ENCODE peak calls at places on chromosomes 16 and 17, in seven cellular contexts. W is mucosa of descending colon; Y is NCI-H2029 treated with DMSO at 0.1 percent for 48 hours; S is H9; B is DMS 273 treated with DMSO at 0.1 percent for 48 hours; G is stimulated activated naive CD4-positive, alpha-beta T cell; F is GM03348. U is an unnamed sample.

GRCh38 chr16:75305364-75306101 is 54.1 kb upstream of the BCAR1 start:
- DNase-seq in W (peak; percentile 87), Y (peak; percentile 8), S (no peak), B (no peak), G (no peak), F (peak; percentile 88), U (no peak)

GRCh38 chr17:39867891-39868553 is at the start of gene ZPBP2:
- DNase-seq in W (no peak), Y (no peak), S (peak; percentile 41), B (no peak), G (peak; percentile 66), F (no peak), U (no peak)

GRCh38 chr17:64384253-64385186 is 6.1 kb downstream of the PECAM1 start:
- DNase-seq in W (no peak), Y (no peak), S (no peak), B (no peak), G (no peak), F (no peak), U (no peak)

GRCh38 chr17:64420143-64420670 is 28.7 kb upstream of the MILR1 start:
- DNase-seq in W (peak; percentile 38), Y (peak; percentile 84), S (peak; percentile 47), B (peak; percentile 45), G (no peak), F (peak; percentile 83), U (peak; percentile 66)

GRCh38 chr16:59432934-59433333 is 698.8 kb upstream of the GOT2 start:
- DNase-seq in W (no peak), Y (no peak), S (no peak), B (no peak), G (no peak), F (no peak), U (no peak)

GRCh38 chr17:31202968-31203367 is 94.1 kb downstream of the OMG start:
- DNase-seq in W (no peak), Y (no peak), S (no peak), B (no peak), G (no peak), F (peak; percentile 38), U (no peak)

GRCh38 chr17:50361561-50362480 is 11.2 kb downstream of the MRPL27 start:
- DNase-seq in W (peak; percentile 70), Y (no peak), S (peak; percentile 83), B (peak; percentile 49), G (peak; percentile 43), F (peak; percentile 89), U (peak; percentile 44)

GRCh38 chr17:30530346-30531025 is 53.3 kb downstream of the GOSR1 start:
- DNase-seq in W (no peak), Y (no peak), S (no peak), B (no peak), G (no peak), F (peak; percentile 84), U (no peak)

GRCh38 chr17:81558941-81559806 is 7.0 kb upstream of the FAAP100 start:
- DNase-seq in W (no peak), Y (no peak), S (peak; percentile 73), B (no peak), G (no peak), F (no peak), U (no peak)

GRCh38 chr17:40342575-40343058 is 21.9 kb downstream of the GJD3 start:
- DNase-seq in W (no peak), Y (no peak), S (no peak), B (no peak), G (no peak), F (no peak), U (no peak)

GRCh38 chr17:17721140-17721668 is 39.9 kb downstream of the RAI1 start:
- DNase-seq in W (no peak), Y (no peak), S (no peak), B (no peak), G (no peak), F (no peak), U (no peak)

GRCh38 chr16:88971371-88972097 is 5.5 kb downstream of the CBFA2T3 start:
- DNase-seq in W (peak; percentile 35), Y (no peak), S (no peak), B (no peak), G (no peak), F (no peak), U (no peak)

GRCh38 chr16:15597822-15598647 is 44.9 kb downstream of the MARF1 start:
- DNase-seq in W (no peak), Y (no peak), S (no peak), B (no peak), G (no peak), F (no peak), U (no peak)

GRCh38 chr17:81638683-81639082 is 1.7 kb downstream of the TSPAN10 start:
- DNase-seq in W (no peak), Y (no peak), S (no peak), B (no peak), G (no peak), F (no peak), U (no peak)

GRCh38 chr17:8880466-8880865 is 13.0 kb upstream of the PIK3R6 start:
- DNase-seq in W (no peak), Y (no peak), S (no peak), B (no peak), G (no peak), F (no peak), U (no peak)

GRCh38 chr16:86229866-86230656 is 280.3 kb upstream of the FOXF1 start:
- DNase-seq in W (no peak), Y (no peak), S (no peak), B (no peak), G (no peak), F (no peak), U (no peak)

GRCh38 chr16:46650224-46650623 is 29.0 kb upstream of the SHCBP1 start:
- DNase-seq in W (no peak), Y (no peak), S (no peak), B (peak; percentile 24), G (no peak), F (peak; percentile 40), U (no peak)

GRCh38 chr17:63126607-63127006 is 160.6 kb downstream of the TANC2 start:
- DNase-seq in W (no peak), Y (no peak), S (no peak), B (no peak), G (no peak), F (no peak), U (no peak)

GRCh38 chr16:57329718-57330327 is 28.8 kb upstream of the CCL22 start:
- DNase-seq in W (no peak), Y (no peak), S (no peak), B (no peak), G (no peak), F (no peak), U (no peak)

GRCh38 chr16:81723098-81723723 is 55.9 kb upstream of the PLCG2 start:
- DNase-seq in W (peak; percentile 87), Y (peak; percentile 42), S (no peak), B (peak; percentile 56), G (no peak), F (peak; percentile 84), U (peak; percentile 60)

GRCh38 chr16:31664683-31665482 is 137.2 kb downstream of the AHSP start:
- DNase-seq in W (no peak), Y (no peak), S (no peak), B (no peak), G (no peak), F (no peak), U (no peak)

GRCh38 chr17:21218101-21218500 is 4.1 kb upstream of the TMEM11 start:
- DNase-seq in W (no peak), Y (no peak), S (peak; percentile 67), B (no peak), G (no peak), F (no peak), U (no peak)

GRCh38 chr17:265726-266125 is 84.3 kb upstream of the DOC2B start:
- DNase-seq in W (no peak), Y (no peak), S (no peak), B (no peak), G (no peak), F (no peak), U (no peak)

GRCh38 chr17:78674156-78674555 is 97.0 kb upstream of the DNAH17 start:
- DNase-seq in W (no peak), Y (no peak), S (no peak), B (peak; percentile 21), G (no peak), F (no peak), U (no peak)

GRCh38 chr16:9364721-9365693 is 273.6 kb downstream of the HAPSTR1 start:
- DNase-seq in W (peak; percentile 35), Y (peak; percentile 70), S (no peak), B (no peak), G (no peak), F (no peak), U (no peak)

GRCh38 chr17:38579934-38580333 is 25.8 kb downstream of the SRCIN1 start:
- DNase-seq in W (no peak), Y (peak; percentile 75), S (peak; percentile 89), B (peak; percentile 72), G (no peak), F (peak; percentile 68), U (no peak)

GRCh38 chr16:10895053-10895946 is 18.3 kb downstream of the CIITA start:
- DNase-seq in W (peak; percentile 68), Y (no peak), S (peak; percentile 85), B (no peak), G (peak; percentile 4), F (peak; percentile 79), U (no peak)

GRCh38 chr17:82752371-82753200 is 721 bp downstream of the TBCD start:
- DNase-seq in W (no peak), Y (no peak), S (no peak), B (no peak), G (no peak), F (peak; percentile 67), U (no peak)

GRCh38 chr16:27434141-27435051 is 32.4 kb downstream of the IL21R start:
- DNase-seq in W (no peak), Y (no peak), S (peak; percentile 19), B (no peak), G (no peak), F (no peak), U (no peak)

GRCh38 chr16:50819706-50820105 is 77.8 kb downstream of the CYLD start:
- DNase-seq in W (no peak), Y (no peak), S (no peak), B (no peak), G (no peak), F (no peak), U (no peak)

GRCh38 chr16:27824786-27825185 is 238.7 kb downstream of the GSG1L start:
- DNase-seq in W (no peak), Y (no peak), S (no peak), B (no peak), G (no peak), F (no peak), U (no peak)

GRCh38 chr16:58885528-58886170 is 151.5 kb upstream of the GOT2 start:
- DNase-seq in W (no peak), Y (no peak), S (no peak), B (no peak), G (no peak), F (no peak), U (no peak)

GRCh38 chr17:56595831-56596740 is 2.6 kb downstream of the NOG start:
- DNase-seq in W (no peak), Y (no peak), S (peak; percentile 89), B (peak; percentile 70), G (peak; percentile 26), F (peak; percentile 15), U (peak; percentile 5)

GRCh38 chr16:22313876-22314470 is 16.8 kb downstream of the POLR3E start:
- DNase-seq in W (no peak), Y (no peak), S (no peak), B (no peak), G (no peak), F (no peak), U (no peak)

GRCh38 chr16:19830902-19831555 is 53.6 kb downstream of the GPRC5B start:
- DNase-seq in W (no peak), Y (no peak), S (no peak), B (no peak), G (no peak), F (no peak), U (no peak)

GRCh38 chr17:40443988-40444899 is 994 bp downstream of the IGFBP4 start:
- DNase-seq in W (peak; percentile 47), Y (no peak), S (no peak), B (no peak), G (no peak), F (no peak), U (no peak)

GRCh38 chr16:1630450-1631213 is 18.5 kb downstream of the CRAMP1 start:
- DNase-seq in W (no peak), Y (no peak), S (no peak), B (no peak), G (no peak), F (no peak), U (no peak)

GRCh38 chr17:50947844-50948514 is 81.8 kb upstream of the TOB1 start:
- DNase-seq in W (peak; percentile 93), Y (peak; percentile 52), S (no peak), B (peak; percentile 28), G (no peak), F (no peak), U (no peak)